ENCODE peak calls at places on chromosomes 2 and 18, in seven cellular contexts. One of them, this sample, is unnamed.

GRCh38 chr18:35019929-35020328 is 21.3 kb upstream of the MAPRE2 start:
- DNase-seq in stimulated activated naive B cell treated with anti-CD40 and anti-IgM and Interleukin-4, amounts not matched to agents 10 μg/mL and 1 μg/mL and 100 μg/mL, for 72 hours: no peak
- DNase-seq in CD8-positive, alpha-beta T cell: no peak
- DNase-seq in activated CD4-positive, alpha-beta memory T cell treated with anti-CD3 and anti-CD28 coated beads, Interleukin-2, amount 10 ng/mL, durations not matched to agents 7 days and 5 days: no peak
- DNase-seq in kidney tubule cell: no peak
- DNase-seq in effector CD8-positive, alpha-beta T cell: no peak
- DNase-seq in dermis microvascular lymphatic vessel endothelial cell: no peak
- DNase-seq in this sample: no peak

GRCh38 chr2:143615617-143616016 is 486.4 kb downstream of the ARHGAP15 start:
- DNase-seq in CD8-positive, alpha-beta T cell: no peak
- DNase-seq in activated CD4-positive, alpha-beta memory T cell treated with anti-CD3 and anti-CD28 coated beads, Interleukin-2, amount 10 ng/mL, durations not matched to agents 7 days and 5 days: no peak
- DNase-seq in kidney tubule cell: no peak
- DNase-seq in dermis microvascular lymphatic vessel endothelial cell: no peak
- DNase-seq in effector CD8-positive, alpha-beta T cell: no peak
- DNase-seq in stimulated activated naive B cell treated with anti-CD40 and anti-IgM and Interleukin-4, amounts not matched to agents 10 μg/mL and 1 μg/mL and 100 μg/mL, for 72 hours: no peak
- DNase-seq in this sample: no peak

GRCh38 chr2:232073699-232074098 is 112.2 kb downstream of the DIS3L2 start:
- DNase-seq in dermis microvascular lymphatic vessel endothelial cell: no peak
- DNase-seq in kidney tubule cell: no peak
- DNase-seq in effector CD8-positive, alpha-beta T cell: no peak
- DNase-seq in CD8-positive, alpha-beta T cell: no peak
- DNase-seq in stimulated activated naive B cell treated with anti-CD40 and anti-IgM and Interleukin-4, amounts not matched to agents 10 μg/mL and 1 μg/mL and 100 μg/mL, for 72 hours: no peak
- DNase-seq in activated CD4-positive, alpha-beta memory T cell treated with anti-CD3 and anti-CD28 coated beads, Interleukin-2, amount 10 ng/mL, durations not matched to agents 7 days and 5 days: no peak
- DNase-seq in this sample: no peak

GRCh38 chr2:177675256-177676220 is 283.0 kb downstream of the AGPS start:
- DNase-seq in kidney tubule cell: no peak
- DNase-seq in effector CD8-positive, alpha-beta T cell: no peak
- DNase-seq in dermis microvascular lymphatic vessel endothelial cell: no peak
- DNase-seq in stimulated activated naive B cell treated with anti-CD40 and anti-IgM and Interleukin-4, amounts not matched to agents 10 μg/mL and 1 μg/mL and 100 μg/mL, for 72 hours: no peak
- DNase-seq in activated CD4-positive, alpha-beta memory T cell treated with anti-CD3 and anti-CD28 coated beads, Interleukin-2, amount 10 ng/mL, durations not matched to agents 7 days and 5 days: no peak
- DNase-seq in CD8-positive, alpha-beta T cell: no peak
- DNase-seq in this sample: no peak

GRCh38 chr2:238948765-238949641 is 101.1 kb downstream of the TWIST2 start:
- DNase-seq in kidney tubule cell: peak; percentile 59
- DNase-seq in CD8-positive, alpha-beta T cell: peak; percentile 8
- DNase-seq in effector CD8-positive, alpha-beta T cell: no peak
- DNase-seq in dermis microvascular lymphatic vessel endothelial cell: no peak
- DNase-seq in activated CD4-positive, alpha-beta memory T cell treated with anti-CD3 and anti-CD28 coated beads, Interleukin-2, amount 10 ng/mL, durations not matched to agents 7 days and 5 days: peak; percentile 6
- DNase-seq in stimulated activated naive B cell treated with anti-CD40 and anti-IgM and Interleukin-4, amounts not matched to agents 10 μg/mL and 1 μg/mL and 100 μg/mL, for 72 hours: no peak
- DNase-seq in this sample: no peak

GRCh38 chr2:74267068-74267467 is 68.7 kb downstream of the MTHFD2 start:
- DNase-seq in CD8-positive, alpha-beta T cell: peak; percentile 54
- DNase-seq in effector CD8-positive, alpha-beta T cell: peak; percentile 6
- DNase-seq in stimulated activated naive B cell treated with anti-CD40 and anti-IgM and Interleukin-4, amounts not matched to agents 10 μg/mL and 1 μg/mL and 100 μg/mL, for 72 hours: no peak
- DNase-seq in activated CD4-positive, alpha-beta memory T cell treated with anti-CD3 and anti-CD28 coated beads, Interleukin-2, amount 10 ng/mL, durations not matched to agents 7 days and 5 days: peak; percentile 80
- DNase-seq in kidney tubule cell: peak; percentile 49
- DNase-seq in dermis microvascular lymphatic vessel endothelial cell: peak; percentile 49
- DNase-seq in this sample: no peak

GRCh38 chr18:12011962-12012549 is 30.7 kb downstream of the IMPA2 start:
- DNase-seq in activated CD4-positive, alpha-beta memory T cell treated with anti-CD3 and anti-CD28 coated beads, Interleukin-2, amount 10 ng/mL, durations not matched to agents 7 days and 5 days: no peak
- DNase-seq in kidney tubule cell: no peak
- DNase-seq in dermis microvascular lymphatic vessel endothelial cell: no peak
- DNase-seq in effector CD8-positive, alpha-beta T cell: no peak
- DNase-seq in CD8-positive, alpha-beta T cell: no peak
- DNase-seq in stimulated activated naive B cell treated with anti-CD40 and anti-IgM and Interleukin-4, amounts not matched to agents 10 μg/mL and 1 μg/mL and 100 μg/mL, for 72 hours: no peak
- DNase-seq in this sample: no peak

GRCh38 chr2:30434708-30435107 is 12.3 kb upstream of the LCLAT1 start:
- DNase-seq in stimulated activated naive B cell treated with anti-CD40 and anti-IgM and Interleukin-4, amounts not matched to agents 10 μg/mL and 1 μg/mL and 100 μg/mL, for 72 hours: no peak
- DNase-seq in CD8-positive, alpha-beta T cell: no peak
- DNase-seq in effector CD8-positive, alpha-beta T cell: no peak
- DNase-seq in dermis microvascular lymphatic vessel endothelial cell: no peak
- DNase-seq in activated CD4-positive, alpha-beta memory T cell treated with anti-CD3 and anti-CD28 coated beads, Interleukin-2, amount 10 ng/mL, durations not matched to agents 7 days and 5 days: no peak
- DNase-seq in kidney tubule cell: no peak
- DNase-seq in this sample: no peak

GRCh38 chr18:57134564-57135211 is 12.2 kb upstream of the BOD1L2 start:
- DNase-seq in CD8-positive, alpha-beta T cell: no peak
- DNase-seq in dermis microvascular lymphatic vessel endothelial cell: no peak
- DNase-seq in kidney tubule cell: no peak
- DNase-seq in effector CD8-positive, alpha-beta T cell: no peak
- DNase-seq in stimulated activated naive B cell treated with anti-CD40 and anti-IgM and Interleukin-4, amounts not matched to agents 10 μg/mL and 1 μg/mL and 100 μg/mL, for 72 hours: no peak
- DNase-seq in activated CD4-positive, alpha-beta memory T cell treated with anti-CD3 and anti-CD28 coated beads, Interleukin-2, amount 10 ng/mL, durations not matched to agents 7 days and 5 days: no peak
- DNase-seq in this sample: no peak

GRCh38 chr18:76823574-76823973 is 1.2 kb downstream of the ZNF236 start:
- DNase-seq in CD8-positive, alpha-beta T cell: no peak
- DNase-seq in stimulated activated naive B cell treated with anti-CD40 and anti-IgM and Interleukin-4, amounts not matched to agents 10 μg/mL and 1 μg/mL and 100 μg/mL, for 72 hours: no peak
- DNase-seq in dermis microvascular lymphatic vessel endothelial cell: no peak
- DNase-seq in kidney tubule cell: no peak
- DNase-seq in effector CD8-positive, alpha-beta T cell: no peak
- DNase-seq in activated CD4-positive, alpha-beta memory T cell treated with anti-CD3 and anti-CD28 coated beads, Interleukin-2, amount 10 ng/mL, durations not matched to agents 7 days and 5 days: no peak
- DNase-seq in this sample: no peak

GRCh38 chr18:70781860-70782453 is 493.1 kb downstream of the SOCS6 start:
- DNase-seq in CD8-positive, alpha-beta T cell: peak; percentile 65
- DNase-seq in stimulated activated naive B cell treated with anti-CD40 and anti-IgM and Interleukin-4, amounts not matched to agents 10 μg/mL and 1 μg/mL and 100 μg/mL, for 72 hours: peak; percentile 17
- DNase-seq in kidney tubule cell: peak; percentile 48
- DNase-seq in effector CD8-positive, alpha-beta T cell: peak; percentile 41
- DNase-seq in dermis microvascular lymphatic vessel endothelial cell: peak; percentile 5
- DNase-seq in activated CD4-positive, alpha-beta memory T cell treated with anti-CD3 and anti-CD28 coated beads, Interleukin-2, amount 10 ng/mL, durations not matched to agents 7 days and 5 days: peak; percentile 38
- DNase-seq in this sample: peak; percentile 23

GRCh38 chr2:38146302-38146916 is 70.5 kb upstream of the CYP1B1 start:
- DNase-seq in CD8-positive, alpha-beta T cell: no peak
- DNase-seq in dermis microvascular lymphatic vessel endothelial cell: no peak
- DNase-seq in effector CD8-positive, alpha-beta T cell: no peak
- DNase-seq in activated CD4-positive, alpha-beta memory T cell treated with anti-CD3 and anti-CD28 coated beads, Interleukin-2, amount 10 ng/mL, durations not matched to agents 7 days and 5 days: no peak
- DNase-seq in kidney tubule cell: peak; percentile 92
- DNase-seq in stimulated activated naive B cell treated with anti-CD40 and anti-IgM and Interleukin-4, amounts not matched to agents 10 μg/mL and 1 μg/mL and 100 μg/mL, for 72 hours: peak; percentile 57
- DNase-seq in this sample: no peak

GRCh38 chr2:40877734-40878288 is 425.9 kb upstream of the SLC8A1 start:
- DNase-seq in effector CD8-positive, alpha-beta T cell: no peak
- DNase-seq in activated CD4-positive, alpha-beta memory T cell treated with anti-CD3 and anti-CD28 coated beads, Interleukin-2, amount 10 ng/mL, durations not matched to agents 7 days and 5 days: no peak
- DNase-seq in dermis microvascular lymphatic vessel endothelial cell: no peak
- DNase-seq in CD8-positive, alpha-beta T cell: no peak
- DNase-seq in kidney tubule cell: no peak
- DNase-seq in stimulated activated naive B cell treated with anti-CD40 and anti-IgM and Interleukin-4, amounts not matched to agents 10 μg/mL and 1 μg/mL and 100 μg/mL, for 72 hours: no peak
- DNase-seq in this sample: no peak